ENCODE peak calls at places on chromosomes 2 and 18, in six cellular contexts. O, Q, M, J, V and E are unnamed samples.

GRCh38 chr2:207892676-207893402 is 123.1 kb upstream of the FZD5 start:
- DNase-seq in M (peak), J (no peak), V (no peak), O (no peak), Q (no peak), E (no peak)

GRCh38 chr2:46360303-46360702 is 63.1 kb downstream of the EPAS1 start:
- DNase-seq in Q (no peak), V (no peak), O (no peak), J (no peak), M (no peak), E (no peak)

GRCh38 chr2:16621348-16621747 is 44.3 kb downstream of the CYRIA start:
- DNase-seq in J (peak), Q (no peak), V (no peak), M (peak), O (no peak), E (no peak)

GRCh38 chr2:172084484-172084733 is 898 bp upstream of the DLX1 start:
- DNase-seq in J (no peak), O (no peak), Q (no peak), M (no peak), V (no peak), E (no peak)

GRCh38 chr18:3015203-3015590 is 2.3 kb upstream of the LPIN2 start:
- DNase-seq in Q (no peak), M (peak), V (no peak), O (no peak), J (peak), E (no peak)

GRCh38 chr2:121187351-121187921 is 97.6 kb downstream of the TFCP2L1 start:
- DNase-seq in Q (no peak), V (no peak), O (no peak), M (no peak), J (no peak), E (no peak)

GRCh38 chr2:64487256-64488049 is 33.5 kb downstream of the LGALSL start:
- DNase-seq in M (no peak), O (no peak), Q (no peak), V (no peak), J (no peak), E (no peak)

GRCh38 chr18:10289265-10289664 is 165.2 kb upstream of the APCDD1 start:
- DNase-seq in J (no peak), Q (no peak), M (no peak), O (no peak), V (no peak), E (no peak)

GRCh38 chr2:160104115-160104514 is 41.7 kb upstream of the PLA2R1 start:
- DNase-seq in Q (no peak), J (no peak), O (no peak), M (no peak), V (no peak), E (no peak)

GRCh38 chr2:120574620-120575019 is 161.0 kb upstream of the GLI2 start:
- DNase-seq in J (no peak), Q (no peak), V (no peak), M (no peak), O (no peak), E (no peak)

GRCh38 chr2:48253301-48253700 is 276.7 kb upstream of the STON1 start:
- DNase-seq in V (no peak), M (no peak), Q (no peak), J (no peak), O (no peak), E (no peak)

GRCh38 chr18:43526436-43527150 is 249.3 kb upstream of the SYT4 start:
- DNase-seq in O (no peak), M (no peak), Q (no peak), J (no peak), V (no peak), E (no peak)

GRCh38 chr2:30048636-30049175 is 98.1 kb upstream of the YPEL5 start:
- DNase-seq in Q (no peak), O (no peak), J (no peak), M (no peak), V (peak), E (no peak)

GRCh38 chr2:64478502-64479230 is 24.7 kb downstream of the LGALSL start:
- DNase-seq in M (no peak), O (no peak), Q (no peak), J (peak), V (no peak), E (no peak)

GRCh38 chr18:28108801-28109200 is 68.1 kb downstream of the CDH2 start:
- DNase-seq in Q (no peak), J (peak), O (no peak), V (no peak), M (peak), E (no peak)

GRCh38 chr2:189247276-189247675 is 67.7 kb upstream of the COL5A2 start:
- DNase-seq in M (no peak), O (no peak), V (no peak), Q (no peak), J (no peak), E (no peak)

GRCh38 chr18:25517881-25518715 is 166.1 kb upstream of the ZNF521 start:
- DNase-seq in Q (no peak), J (no peak), M (no peak), O (no peak), V (no peak), E (no peak)

GRCh38 chr2:25597881-25598280 is 75.5 kb downstream of the DTNB start:
- DNase-seq in J (no peak), V (no peak), Q (no peak), M (no peak), O (no peak), E (no peak)

GRCh38 chr2:145764631-145765030 is 1244.7 kb upstream of the ZEB2 start:
- DNase-seq in Q (no peak), M (peak), V (no peak), O (no peak), J (no peak), E (no peak)

GRCh38 chr2:57796527-57796926 is 250.1 kb upstream of the VRK2 start:
- DNase-seq in M (no peak), J (no peak), V (no peak), Q (no peak), O (no peak), E (no peak)

GRCh38 chr2:9127316-9127715 is 79.3 kb upstream of the ASAP2 start:
- DNase-seq in V (no peak), J (no peak), M (no peak), Q (no peak), O (no peak), E (no peak)

GRCh38 chr2:207044380-207044779 is 105.1 kb downstream of the CPO start:
- DNase-seq in O (no peak), J (no peak), V (no peak), M (no peak), Q (no peak), E (no peak)

GRCh38 chr18:9321017-9321452 is 13.5 kb upstream of the TWSG1 start:
- DNase-seq in O (no peak), Q (no peak), V (no peak), M (peak), J (no peak), E (no peak)

GRCh38 chr2:33372940-33373553 is 103.4 kb upstream of the RASGRP3 start:
- DNase-seq in M (peak), O (peak), Q (no peak), V (no peak), J (peak), E (no peak)

GRCh38 chr2:46887028-46887885 is 28.3 kb downstream of the MCFD2 start:
- DNase-seq in Q (no peak), O (no peak), J (no peak), V (no peak), M (no peak), E (no peak)

GRCh38 chr2:222296911-222297599 is 1.7 kb downstream of the PAX3 start:
- DNase-seq in M (no peak), V (no peak), O (no peak), J (no peak), Q (no peak), E (no peak)

GRCh38 chr2:17976871-17977746 is 98.6 kb downstream of the KCNS3 start:
- DNase-seq in V (peak), M (peak), Q (no peak), J (peak), O (no peak), E (no peak)

GRCh38 chr2:171365232-171365631 is 68.6 kb downstream of the METTL8 start:
- DNase-seq in O (no peak), Q (peak), M (no peak), J (peak), V (no peak), E (no peak)

GRCh38 chr2:236606023-236606422 is 36.4 kb downstream of the ACKR3 start:
- DNase-seq in Q (no peak), O (no peak), V (no peak), M (no peak), J (no peak), E (no peak)

GRCh38 chr2:96374211-96374951 is 38.8 kb downstream of the NCAPH start:
- DNase-seq in M (peak), Q (no peak), O (no peak), V (peak), J (peak), E (no peak)

GRCh38 chr2:142020368-142020767 is 110.4 kb downstream of the LRP1B start:
- DNase-seq in V (no peak), O (no peak), Q (no peak), J (no peak), M (no peak), E (no peak)

GRCh38 chr2:52210611-52211010 is 1178.7 kb upstream of the NRXN1 start:
- DNase-seq in Q (no peak), V (no peak), O (no peak), M (no peak), J (no peak), E (no peak)

GRCh38 chr2:60706021-60706420 is 50.0 kb upstream of the PAPOLG start:
- DNase-seq in O (no peak), V (no peak), M (no peak), J (peak), Q (no peak), E (no peak)

GRCh38 chr2:180829261-180829660 is 151.1 kb upstream of the UBE2E3 start:
- DNase-seq in Q (no peak), V (no peak), M (no peak), J (peak), O (no peak), E (no peak)

GRCh38 chr2:98505991-98506664 is 61.5 kb downstream of the INPP4A start:
- DNase-seq in Q (no peak), V (no peak), M (no peak), O (no peak), J (peak), E (no peak)

GRCh38 chr18:23069481-23069880 is 65.8 kb upstream of the CABLES1 start:
- DNase-seq in M (no peak), V (no peak), Q (no peak), J (no peak), O (no peak), E (no peak)

DNA sequence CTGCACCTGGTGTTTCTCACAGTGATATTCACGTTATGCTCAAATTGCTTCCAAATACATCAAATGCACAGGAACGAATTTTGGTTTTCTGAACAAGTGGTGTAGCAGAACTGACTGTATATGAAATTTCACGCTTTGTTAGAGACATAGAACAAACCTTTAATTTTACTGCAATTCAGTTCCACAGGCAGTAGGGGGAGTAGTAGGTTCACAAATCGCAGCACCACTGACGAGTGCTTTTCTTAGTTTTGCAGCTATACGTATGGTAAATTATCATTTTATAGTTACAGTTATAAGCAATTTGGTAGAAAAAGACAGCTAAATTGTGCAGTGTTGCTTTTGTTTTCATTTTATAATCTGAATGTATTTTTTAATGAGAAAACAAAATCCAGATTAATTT is 113.3 kb downstream of the KIAA1328 start:
- DNase-seq in M (peak), O (peak), V (no peak), J (peak), Q (no peak), E (no peak)
- TF ChIP-seq CTCF in M (peak), O (peak), V (no peak), J (peak), Q (peak), E (peak)

DNA sequence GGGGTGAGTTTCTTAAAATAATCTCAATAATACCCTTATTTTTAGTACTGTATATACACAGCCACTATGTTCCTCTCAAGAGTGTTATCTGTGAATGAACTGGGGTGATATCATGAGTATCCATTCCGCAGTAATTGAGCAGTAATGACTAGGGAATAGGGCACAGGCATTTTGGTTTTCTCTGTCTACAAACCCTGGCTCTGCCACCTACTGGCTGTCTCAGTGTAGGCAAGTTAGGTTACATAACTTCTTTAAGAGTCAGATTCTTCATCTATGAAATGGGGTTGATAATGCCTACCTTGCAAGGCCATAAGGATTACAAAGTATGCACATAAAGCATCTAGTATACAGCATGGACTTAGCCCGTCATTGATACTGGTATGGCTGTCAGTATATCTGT is 555.8 kb downstream of the NRXN1 start:
- DNase-seq in J (peak), Q (no peak), O (no peak), M (no peak), V (no peak), E (no peak)
- TF ChIP-seq CTCF in J (peak), Q (no peak), O (peak), M (no peak), V (no peak), E (peak)

GRCh38 chr2:164023896-164024295 is 288.1 kb upstream of the FIGN start:
- DNase-seq in J (no peak), V (no peak), M (no peak), O (no peak), Q (no peak), E (no peak)
- TF ChIP-seq CTCF in J (no peak), V (no peak), M (no peak), O (no peak), Q (no peak), E (no peak)

GRCh38 chr2:7030810-7031209 is 113.6 kb downstream of the RNF144A start:
- DNase-seq in Q (no peak), M (no peak), O (no peak), J (no peak), V (no peak), E (no peak)

GRCh38 chr2:7033136-7033960 is 116.1 kb downstream of the RNF144A start:
- DNase-seq in V (no peak), Q (no peak), J (no peak), M (no peak), O (no peak), E (no peak)

GRCh38 chr2:7032371-7032770 is 115.2 kb downstream of the RNF144A start:
- DNase-seq in Q (no peak), J (no peak), M (no peak), O (no peak), V (no peak), E (no peak)

GRCh38 chr2:7029291-7030059 is 112.3 kb downstream of the RNF144A start:
- DNase-seq in J (no peak), M (no peak), V (no peak), Q (no peak), O (no peak), E (no peak)

GRCh38 chr2:7031424-7032245 is 114.4 kb downstream of the RNF144A start:
- DNase-seq in V (peak), J (peak), M (peak), O (no peak), Q (peak), E (no peak)
- TF ChIP-seq CTCF in V (no peak), J (no peak), M (no peak), O (no peak), Q (peak), E (no peak)

GRCh38 chr2:186959486-186959885 is 110.5 kb upstream of the ZSWIM2 start:
- DNase-seq in V (no peak), O (no peak), J (no peak), Q (no peak), M (no peak), E (no peak)
- TF ChIP-seq CTCF in V (no peak), O (no peak), J (no peak), Q (no peak), M (no peak), E (no peak)

GRCh38 chr18:51687845-51688585 is 490.5 kb upstream of the MEX3C start:
- DNase-seq in J (no peak), M (no peak), O (no peak), Q (no peak), V (no peak), E (no peak)
- TF ChIP-seq CTCF in J (no peak), M (no peak), O (no peak), Q (no peak), V (no peak), E (no peak)

DNA sequence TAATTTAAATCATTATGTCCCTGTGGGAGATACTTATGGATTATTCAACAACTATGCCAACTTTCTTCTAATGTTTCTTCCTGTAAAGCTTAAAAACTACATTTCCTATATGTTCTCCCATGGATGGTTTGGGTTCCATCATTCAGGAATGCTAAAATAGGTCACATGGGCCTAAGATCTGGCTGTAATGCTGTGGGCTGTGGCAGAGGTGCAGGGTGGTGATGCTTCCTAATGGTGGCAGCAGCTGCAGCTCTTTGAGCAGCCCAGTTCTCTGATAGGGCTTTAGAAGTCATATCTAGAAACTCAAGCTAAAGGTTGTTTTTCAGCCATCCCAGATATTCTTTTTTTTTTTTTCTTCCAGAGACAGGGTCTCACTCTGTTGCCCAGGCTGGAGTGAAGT is 266.1 kb downstream of the ZNF385B start:
- DNase-seq in Q (no peak), J (peak), M (no peak), V (no peak), O (no peak), E (no peak)
- TF ChIP-seq CTCF in Q (no peak), J (no peak), M (no peak), V (no peak), O (no peak), E (no peak)

DNA sequence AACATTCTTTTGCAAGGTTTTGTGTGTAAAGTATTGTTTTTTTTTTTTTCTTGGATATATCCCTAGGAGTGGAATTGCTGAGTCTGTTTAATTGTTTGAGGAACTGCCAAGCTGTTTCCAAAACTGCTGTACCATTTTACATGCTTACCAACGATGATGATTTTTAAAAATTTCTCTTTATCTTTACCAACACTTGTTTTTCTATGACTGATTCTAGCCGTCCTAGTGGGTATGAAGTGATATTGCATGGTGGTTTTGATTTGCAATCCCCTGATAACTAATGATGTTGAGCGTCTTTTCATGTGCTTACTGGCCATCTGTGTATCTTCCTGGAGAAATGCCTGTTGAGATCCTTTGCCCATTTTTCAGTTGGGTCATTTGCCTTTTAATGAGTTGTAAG is 8.8 kb upstream of the AOX1 start:
- DNase-seq in M (no peak), J (no peak), V (no peak), O (no peak), Q (no peak), E (no peak)
- TF ChIP-seq CTCF in M (no peak), J (no peak), V (no peak), O (no peak), Q (no peak), E (peak)

GRCh38 chr18:62262050-62262449 is 63.1 kb upstream of the TNFRSF11A start:
- DNase-seq in M (no peak), Q (no peak), O (no peak), J (no peak), V (no peak), E (no peak)
- TF ChIP-seq CTCF in M (no peak), Q (no peak), O (no peak), J (no peak), V (no peak), E (no peak)

DNA sequence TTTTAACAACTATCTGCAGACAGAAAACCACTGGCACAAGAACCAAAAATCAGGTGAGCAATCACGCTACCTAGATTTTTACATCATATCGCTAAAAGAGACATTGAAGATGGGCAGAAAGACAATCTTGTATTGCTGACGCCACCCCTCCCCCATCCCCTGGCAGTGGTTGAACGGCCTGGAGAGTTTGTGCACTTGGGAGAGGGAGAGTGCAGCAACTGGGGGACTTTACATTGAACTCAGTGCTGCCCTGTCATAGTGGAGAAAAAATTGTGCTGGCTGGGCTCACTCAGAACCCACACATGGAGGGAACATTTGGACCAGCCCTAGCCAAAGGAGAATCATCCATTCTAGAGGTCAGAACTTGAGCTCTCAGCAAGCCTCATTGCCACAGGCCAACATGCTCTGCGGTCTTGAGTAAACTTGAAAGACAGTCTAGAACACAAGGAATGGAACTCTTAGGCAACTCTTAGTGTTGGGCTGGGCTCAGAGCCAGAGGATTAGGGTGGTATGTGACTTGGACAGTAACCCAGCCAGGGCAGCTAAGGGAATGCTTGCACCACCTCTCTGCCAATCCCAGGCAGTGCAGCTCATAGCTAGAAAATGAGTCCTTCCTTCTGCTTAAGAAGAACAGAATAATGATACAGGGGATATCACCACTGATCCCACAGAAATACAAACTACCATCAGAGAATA is 220.0 kb upstream of the CYP26B1 start:
- DNase-seq in O (no peak), J (peak), Q (no peak), M (peak), V (peak), E (no peak)
- TF ChIP-seq CTCF in O (no peak), J (peak), Q (no peak), M (peak), V (no peak), E (no peak)